ENCODE peak calls at places on chromosomes 16 and 17, in five cellular contexts. One of them, this sample, is unnamed.

GRCh38 chr17:1412185-1413110 is 12.4 kb upstream of the YWHAE start:
- DNase-seq in activated T-helper 1 cell treated with Interleukin-2 at 50 U/mL for 16 hours: no peak
- DNase-seq in hypothalamus: no peak
- DNase-seq in NCI-H345: no peak
- DNase-seq in activated naive CD8-positive, alpha-beta T cell treated with anti-CD3 and anti-CD28 coated beads for 36 hours: no peak
- DNase-seq in this sample: peak

GRCh38 chr17:39178516-39178915 is 12.6 kb upstream of the ARL5C start:
- DNase-seq in activated T-helper 1 cell treated with Interleukin-2 at 50 U/mL for 16 hours: no peak
- DNase-seq in hypothalamus: no peak
- DNase-seq in NCI-H345: no peak
- DNase-seq in activated naive CD8-positive, alpha-beta T cell treated with anti-CD3 and anti-CD28 coated beads for 36 hours: no peak
- DNase-seq in this sample: no peak

GRCh38 chr17:74386397-74386796 is 19.1 kb downstream of the GPR142 start:
- DNase-seq in activated T-helper 1 cell treated with Interleukin-2 at 50 U/mL for 16 hours: no peak
- DNase-seq in hypothalamus: no peak
- DNase-seq in NCI-H345: no peak
- DNase-seq in activated naive CD8-positive, alpha-beta T cell treated with anti-CD3 and anti-CD28 coated beads for 36 hours: no peak
- DNase-seq in this sample: peak

GRCh38 chr16:12205378-12205777 is 228.8 kb downstream of the SNX29 start:
- DNase-seq in activated T-helper 1 cell treated with Interleukin-2 at 50 U/mL for 16 hours: no peak
- DNase-seq in hypothalamus: no peak
- DNase-seq in NCI-H345: no peak
- DNase-seq in activated naive CD8-positive, alpha-beta T cell treated with anti-CD3 and anti-CD28 coated beads for 36 hours: no peak
- DNase-seq in this sample: no peak

GRCh38 chr16:64983983-64984382 is 137.9 kb downstream of the CDH11 start:
- DNase-seq in activated T-helper 1 cell treated with Interleukin-2 at 50 U/mL for 16 hours: no peak
- DNase-seq in hypothalamus: peak
- DNase-seq in NCI-H345: peak
- DNase-seq in activated naive CD8-positive, alpha-beta T cell treated with anti-CD3 and anti-CD28 coated beads for 36 hours: no peak
- DNase-seq in this sample: peak

GRCh38 chr17:29567362-29568330 is 809 bp upstream of the ABHD15 start:
- DNase-seq in activated T-helper 1 cell treated with Interleukin-2 at 50 U/mL for 16 hours: peak
- DNase-seq in hypothalamus: peak
- DNase-seq in NCI-H345: peak
- DNase-seq in activated naive CD8-positive, alpha-beta T cell treated with anti-CD3 and anti-CD28 coated beads for 36 hours: peak
- DNase-seq in this sample: no peak

GRCh38 chr16:84303023-84303422 is 8.3 kb downstream of the WFDC1 start:
- DNase-seq in activated T-helper 1 cell treated with Interleukin-2 at 50 U/mL for 16 hours: no peak
- DNase-seq in hypothalamus: peak
- DNase-seq in NCI-H345: no peak
- DNase-seq in activated naive CD8-positive, alpha-beta T cell treated with anti-CD3 and anti-CD28 coated beads for 36 hours: no peak
- DNase-seq in this sample: no peak

GRCh38 chr16:4320571-4321137 is 4.8 kb downstream of the GLIS2 start:
- DNase-seq in activated T-helper 1 cell treated with Interleukin-2 at 50 U/mL for 16 hours: no peak
- DNase-seq in hypothalamus: no peak
- DNase-seq in NCI-H345: no peak
- DNase-seq in activated naive CD8-positive, alpha-beta T cell treated with anti-CD3 and anti-CD28 coated beads for 36 hours: no peak
- DNase-seq in this sample: no peak

GRCh38 chr17:75894049-75894742 is 2.6 kb downstream of the TRIM65 start:
- DNase-seq in activated T-helper 1 cell treated with Interleukin-2 at 50 U/mL for 16 hours: no peak
- DNase-seq in hypothalamus: no peak
- DNase-seq in NCI-H345: no peak
- DNase-seq in activated naive CD8-positive, alpha-beta T cell treated with anti-CD3 and anti-CD28 coated beads for 36 hours: no peak
- DNase-seq in this sample: no peak

GRCh38 chr17:10063730-10064221 is 134.6 kb downstream of the GAS7 start:
- DNase-seq in activated T-helper 1 cell treated with Interleukin-2 at 50 U/mL for 16 hours: no peak
- DNase-seq in hypothalamus: no peak
- DNase-seq in NCI-H345: no peak
- DNase-seq in activated naive CD8-positive, alpha-beta T cell treated with anti-CD3 and anti-CD28 coated beads for 36 hours: peak
- DNase-seq in this sample: no peak

GRCh38 chr16:55478827-55479559 is at the start of gene MMP2:
- DNase-seq in activated T-helper 1 cell treated with Interleukin-2 at 50 U/mL for 16 hours: no peak
- DNase-seq in hypothalamus: no peak
- DNase-seq in NCI-H345: no peak
- DNase-seq in activated naive CD8-positive, alpha-beta T cell treated with anti-CD3 and anti-CD28 coated beads for 36 hours: no peak
- DNase-seq in this sample: peak

GRCh38 chr16:86558355-86559193 is 3.5 kb upstream of the MTHFSD start:
- DNase-seq in activated T-helper 1 cell treated with Interleukin-2 at 50 U/mL for 16 hours: no peak
- DNase-seq in hypothalamus: no peak
- DNase-seq in NCI-H345: no peak
- DNase-seq in activated naive CD8-positive, alpha-beta T cell treated with anti-CD3 and anti-CD28 coated beads for 36 hours: no peak
- DNase-seq in this sample: no peak

GRCh38 chr17:59826741-59827453 is 65.8 kb downstream of the TUBD1 start:
- DNase-seq in activated T-helper 1 cell treated with Interleukin-2 at 50 U/mL for 16 hours: no peak
- DNase-seq in hypothalamus: no peak
- DNase-seq in NCI-H345: no peak
- DNase-seq in activated naive CD8-positive, alpha-beta T cell treated with anti-CD3 and anti-CD28 coated beads for 36 hours: no peak
- DNase-seq in this sample: no peak

GRCh38 chr16:82979406-82980111 is 352.8 kb downstream of the CDH13 start:
- DNase-seq in activated T-helper 1 cell treated with Interleukin-2 at 50 U/mL for 16 hours: no peak
- DNase-seq in hypothalamus: no peak
- DNase-seq in NCI-H345: no peak
- DNase-seq in activated naive CD8-positive, alpha-beta T cell treated with anti-CD3 and anti-CD28 coated beads for 36 hours: no peak
- DNase-seq in this sample: peak

GRCh38 chr17:80499961-80500665 is 23.7 kb upstream of the NPTX1 start:
- DNase-seq in activated T-helper 1 cell treated with Interleukin-2 at 50 U/mL for 16 hours: no peak
- DNase-seq in hypothalamus: no peak
- DNase-seq in NCI-H345: no peak
- DNase-seq in activated naive CD8-positive, alpha-beta T cell treated with anti-CD3 and anti-CD28 coated beads for 36 hours: no peak
- DNase-seq in this sample: no peak

GRCh38 chr16:22844426-22844825 is 30.5 kb downstream of the HS3ST2 start:
- DNase-seq in activated T-helper 1 cell treated with Interleukin-2 at 50 U/mL for 16 hours: no peak
- DNase-seq in hypothalamus: no peak
- DNase-seq in NCI-H345: no peak
- DNase-seq in activated naive CD8-positive, alpha-beta T cell treated with anti-CD3 and anti-CD28 coated beads for 36 hours: no peak
- DNase-seq in this sample: no peak

GRCh38 chr16:30882429-30883310 is 11.2 kb downstream of the BCL7C start:
- DNase-seq in activated T-helper 1 cell treated with Interleukin-2 at 50 U/mL for 16 hours: no peak
- DNase-seq in hypothalamus: no peak
- DNase-seq in NCI-H345: no peak
- DNase-seq in activated naive CD8-positive, alpha-beta T cell treated with anti-CD3 and anti-CD28 coated beads for 36 hours: no peak
- DNase-seq in this sample: no peak

GRCh38 chr17:39399792-39400191 is 1.6 kb downstream of the FBXL20 start:
- DNase-seq in activated T-helper 1 cell treated with Interleukin-2 at 50 U/mL for 16 hours: no peak
- DNase-seq in hypothalamus: no peak
- DNase-seq in NCI-H345: no peak
- DNase-seq in activated naive CD8-positive, alpha-beta T cell treated with anti-CD3 and anti-CD28 coated beads for 36 hours: no peak
- DNase-seq in this sample: no peak

GRCh38 chr17:2337152-2337810 is at the start of gene SGSM2:
- DNase-seq in activated T-helper 1 cell treated with Interleukin-2 at 50 U/mL for 16 hours: peak
- DNase-seq in hypothalamus: peak
- DNase-seq in NCI-H345: peak
- DNase-seq in activated naive CD8-positive, alpha-beta T cell treated with anti-CD3 and anti-CD28 coated beads for 36 hours: peak
- DNase-seq in this sample: peak

GRCh38 chr16:11796227-11797165 is 562 bp downstream of the ZC3H7A start:
- DNase-seq in activated T-helper 1 cell treated with Interleukin-2 at 50 U/mL for 16 hours: no peak
- DNase-seq in hypothalamus: peak
- DNase-seq in NCI-H345: peak
- DNase-seq in activated naive CD8-positive, alpha-beta T cell treated with anti-CD3 and anti-CD28 coated beads for 36 hours: peak
- DNase-seq in this sample: no peak

GRCh38 chr17:68328676-68329075 is 37.4 kb downstream of the ARSG start:
- DNase-seq in activated T-helper 1 cell treated with Interleukin-2 at 50 U/mL for 16 hours: no peak
- DNase-seq in hypothalamus: no peak
- DNase-seq in NCI-H345: no peak
- DNase-seq in activated naive CD8-positive, alpha-beta T cell treated with anti-CD3 and anti-CD28 coated beads for 36 hours: no peak
- DNase-seq in this sample: no peak

GRCh38 chr16:9844361-9844760 is 337.9 kb downstream of the GRIN2A start:
- DNase-seq in activated T-helper 1 cell treated with Interleukin-2 at 50 U/mL for 16 hours: no peak
- DNase-seq in hypothalamus: no peak
- DNase-seq in NCI-H345: no peak
- DNase-seq in activated naive CD8-positive, alpha-beta T cell treated with anti-CD3 and anti-CD28 coated beads for 36 hours: no peak
- DNase-seq in this sample: no peak

GRCh38 chr16:24738895-24739294 is 9.4 kb downstream of the TNRC6A start:
- DNase-seq in activated T-helper 1 cell treated with Interleukin-2 at 50 U/mL for 16 hours: no peak
- DNase-seq in hypothalamus: no peak
- DNase-seq in NCI-H345: no peak
- DNase-seq in activated naive CD8-positive, alpha-beta T cell treated with anti-CD3 and anti-CD28 coated beads for 36 hours: no peak
- DNase-seq in this sample: no peak

GRCh38 chr16:67770371-67770991 is 35.9 kb downstream of the RANBP10 start:
- DNase-seq in activated T-helper 1 cell treated with Interleukin-2 at 50 U/mL for 16 hours: no peak
- DNase-seq in hypothalamus: no peak
- DNase-seq in NCI-H345: no peak
- DNase-seq in activated naive CD8-positive, alpha-beta T cell treated with anti-CD3 and anti-CD28 coated beads for 36 hours: no peak
- DNase-seq in this sample: peak

GRCh38 chr16:62089715-62090114 is 53.5 kb upstream of the CDH8 start:
- DNase-seq in activated T-helper 1 cell treated with Interleukin-2 at 50 U/mL for 16 hours: no peak
- DNase-seq in hypothalamus: no peak
- DNase-seq in NCI-H345: no peak
- DNase-seq in activated naive CD8-positive, alpha-beta T cell treated with anti-CD3 and anti-CD28 coated beads for 36 hours: no peak
- DNase-seq in this sample: no peak

GRCh38 chr17:17107891-17108680 is 65.8 kb downstream of the MPRIP start:
- DNase-seq in activated T-helper 1 cell treated with Interleukin-2 at 50 U/mL for 16 hours: no peak
- DNase-seq in hypothalamus: no peak
- DNase-seq in NCI-H345: no peak
- DNase-seq in activated naive CD8-positive, alpha-beta T cell treated with anti-CD3 and anti-CD28 coated beads for 36 hours: no peak
- DNase-seq in this sample: no peak

GRCh38 chr17:65058151-65058550 is 1.6 kb upstream of the GNA13 start:
- DNase-seq in activated T-helper 1 cell treated with Interleukin-2 at 50 U/mL for 16 hours: no peak
- DNase-seq in hypothalamus: no peak
- DNase-seq in NCI-H345: no peak
- DNase-seq in activated naive CD8-positive, alpha-beta T cell treated with anti-CD3 and anti-CD28 coated beads for 36 hours: no peak
- DNase-seq in this sample: no peak

GRCh38 chr16:91484-91883 is 13.5 kb downstream of the MPG start:
- DNase-seq in activated T-helper 1 cell treated with Interleukin-2 at 50 U/mL for 16 hours: no peak
- DNase-seq in hypothalamus: peak
- DNase-seq in NCI-H345: peak
- DNase-seq in activated naive CD8-positive, alpha-beta T cell treated with anti-CD3 and anti-CD28 coated beads for 36 hours: no peak
- DNase-seq in this sample: peak

GRCh38 chr17:30299000-30299399 is 7.3 kb upstream of the BLMH start:
- DNase-seq in activated T-helper 1 cell treated with Interleukin-2 at 50 U/mL for 16 hours: no peak
- DNase-seq in hypothalamus: no peak
- DNase-seq in NCI-H345: no peak
- DNase-seq in activated naive CD8-positive, alpha-beta T cell treated with anti-CD3 and anti-CD28 coated beads for 36 hours: no peak
- DNase-seq in this sample: peak

GRCh38 chr17:46115687-46116086 is 77.5 kb downstream of the KANSL1 start:
- DNase-seq in activated T-helper 1 cell treated with Interleukin-2 at 50 U/mL for 16 hours: no peak
- DNase-seq in hypothalamus: no peak
- DNase-seq in NCI-H345: no peak
- DNase-seq in activated naive CD8-positive, alpha-beta T cell treated with anti-CD3 and anti-CD28 coated beads for 36 hours: no peak
- DNase-seq in this sample: no peak

GRCh38 chr16:25523183-25523582 is 168.6 kb upstream of the HS3ST4 start:
- DNase-seq in activated T-helper 1 cell treated with Interleukin-2 at 50 U/mL for 16 hours: no peak
- DNase-seq in hypothalamus: no peak
- DNase-seq in NCI-H345: no peak
- DNase-seq in activated naive CD8-positive, alpha-beta T cell treated with anti-CD3 and anti-CD28 coated beads for 36 hours: no peak
- DNase-seq in this sample: no peak

This sample was measured in fibroblast of pulmonary artery.